ENCODE peak calls at places on chromosomes 16 and 17, in seven cellular contexts. L, Q, J, B, O, X and F are unnamed samples.

GRCh38 chr16:87945351-87946042 is 5.7 kb upstream of the BANP start:
- DNase-seq in O (peak; percentile 83), Q (no peak), L (peak; percentile 46), J (peak; percentile 68), X (peak; percentile 99), B (peak; percentile 43), F (peak; percentile 91)

GRCh38 chr16:55663770-55664677 is 8.2 kb downstream of the SLC6A2 start:
- DNase-seq in J (no peak), O (no peak), L (no peak), B (no peak), Q (no peak), X (peak; percentile 99), F (peak; percentile 54)

GRCh38 chr16:67517661-67518423 is 10.8 kb upstream of the RIPOR1 start:
- DNase-seq in J (no peak), Q (no peak), O (no peak), X (no peak), L (no peak), B (no peak), F (no peak)

GRCh38 chr17:35866356-35866950 is 2.2 kb downstream of the HEATR9 start:
- DNase-seq in Q (no peak), O (peak; percentile 16), J (no peak), X (no peak), L (no peak), B (peak; percentile 31), F (no peak)

GRCh38 chr17:74757502-74757901 is 9.1 kb downstream of the NHERF1 start:
- DNase-seq in J (no peak), O (no peak), L (no peak), Q (no peak), B (no peak), X (no peak), F (no peak)

GRCh38 chr16:66525396-66526180 is 24.3 kb downstream of the TK2 start:
- DNase-seq in X (peak; percentile 94), O (no peak), B (peak; percentile 37), Q (no peak), L (no peak), J (no peak), F (no peak)

GRCh38 chr17:48472485-48473281 is 42.7 kb upstream of the SKAP1 start:
- DNase-seq in X (peak; percentile 32), Q (no peak), J (peak; percentile 55), L (no peak), O (peak; percentile 94), B (peak; percentile 76), F (peak; percentile 83)

GRCh38 chr16:86604436-86605220 is 26.3 kb downstream of the FOXL1 start:
- DNase-seq in J (no peak), X (no peak), L (no peak), O (no peak), B (no peak), Q (no peak), F (no peak)

GRCh38 chr16:81686391-81687182 is 92.5 kb upstream of the PLCG2 start:
- DNase-seq in O (no peak), X (peak; percentile 67), B (no peak), L (no peak), J (no peak), Q (no peak), F (no peak)

GRCh38 chr17:79933863-79934652 is 94.8 kb upstream of the CBX4 start:
- DNase-seq in Q (no peak), L (no peak), X (no peak), J (no peak), O (peak; percentile 26), B (peak; percentile 33), F (no peak)

GRCh38 chr17:30334421-30334820 is 564 bp upstream of the TMIGD1 start:
- DNase-seq in L (no peak), Q (no peak), B (no peak), O (no peak), J (no peak), X (peak; percentile 7), F (no peak)

GRCh38 chr16:70715113-70715711 is 29.4 kb upstream of the MTSS2 start:
- DNase-seq in L (no peak), O (peak; percentile 98), B (peak; percentile 91), X (peak; percentile 39), J (no peak), Q (no peak), F (peak; percentile 69)

GRCh38 chr16:79970551-79971236 is 370.2 kb upstream of the MAF start:
- DNase-seq in Q (no peak), J (no peak), O (no peak), X (no peak), L (no peak), B (peak; percentile 8), F (peak; percentile 77)

GRCh38 chr17:40362696-40363479 is 1.6 kb downstream of the GJD3 start:
- DNase-seq in B (peak; percentile 77), X (peak; percentile 86), J (peak; percentile 95), Q (no peak), O (peak; percentile 70), L (peak; percentile 76), F (peak; percentile 91)

GRCh38 chr17:81401727-81402529 is 6.7 kb downstream of the BAHCC1 start:
- DNase-seq in J (peak; percentile 87), B (peak; percentile 81), X (no peak), Q (no peak), O (no peak), L (no peak), F (peak; percentile 85)

GRCh38 chr16:67936124-67936875 is at the start of gene PSMB10:
- DNase-seq in B (peak; percentile 91), J (no peak), X (peak; percentile 32), L (peak; percentile 37), Q (no peak), O (peak; percentile 72), F (peak; percentile 41)

GRCh38 chr16:79519448-79519847 is 81.1 kb downstream of the MAF start:
- DNase-seq in X (no peak), L (no peak), B (no peak), J (no peak), O (no peak), Q (no peak), F (no peak)

GRCh38 chr17:19757536-19758180 is 9.6 kb upstream of the ALDH3A1 start:
- DNase-seq in X (no peak), J (peak; percentile 23), O (no peak), L (no peak), Q (no peak), B (no peak), F (no peak)

DNA sequence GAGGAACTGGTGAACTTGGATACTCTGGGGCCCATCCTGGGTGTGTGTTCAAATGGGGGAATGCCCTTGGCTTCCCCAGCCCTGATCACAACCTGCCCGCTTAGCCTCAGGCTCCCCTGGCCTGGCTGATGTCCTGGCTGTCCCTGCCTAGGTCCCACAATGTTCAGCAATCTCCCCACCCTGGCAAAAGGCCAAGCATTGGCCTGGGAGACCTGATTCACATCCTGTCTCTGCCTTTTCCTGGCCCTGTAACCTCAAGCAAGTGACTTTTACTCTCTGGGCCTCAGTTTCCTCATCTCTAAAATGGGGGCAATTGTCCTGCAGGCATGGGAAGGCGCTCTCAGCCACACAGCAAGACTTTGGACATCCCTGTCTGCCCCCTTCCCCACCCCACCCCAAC is 14.4 kb downstream of the CPNE2 start:
- DNase-seq in L (no peak), Q (no peak), O (no peak), B (no peak), J (no peak), X (no peak), F (no peak)
- H3K4ac ChIP-seq in L (no peak overlapping the region), Q (peak overlapping the region; percentile 2), O (no peak overlapping the region), B (no peak overlapping the region), J (no peak overlapping the region), X (no peak overlapping the region), F (no peak overlapping the region)

DNA sequence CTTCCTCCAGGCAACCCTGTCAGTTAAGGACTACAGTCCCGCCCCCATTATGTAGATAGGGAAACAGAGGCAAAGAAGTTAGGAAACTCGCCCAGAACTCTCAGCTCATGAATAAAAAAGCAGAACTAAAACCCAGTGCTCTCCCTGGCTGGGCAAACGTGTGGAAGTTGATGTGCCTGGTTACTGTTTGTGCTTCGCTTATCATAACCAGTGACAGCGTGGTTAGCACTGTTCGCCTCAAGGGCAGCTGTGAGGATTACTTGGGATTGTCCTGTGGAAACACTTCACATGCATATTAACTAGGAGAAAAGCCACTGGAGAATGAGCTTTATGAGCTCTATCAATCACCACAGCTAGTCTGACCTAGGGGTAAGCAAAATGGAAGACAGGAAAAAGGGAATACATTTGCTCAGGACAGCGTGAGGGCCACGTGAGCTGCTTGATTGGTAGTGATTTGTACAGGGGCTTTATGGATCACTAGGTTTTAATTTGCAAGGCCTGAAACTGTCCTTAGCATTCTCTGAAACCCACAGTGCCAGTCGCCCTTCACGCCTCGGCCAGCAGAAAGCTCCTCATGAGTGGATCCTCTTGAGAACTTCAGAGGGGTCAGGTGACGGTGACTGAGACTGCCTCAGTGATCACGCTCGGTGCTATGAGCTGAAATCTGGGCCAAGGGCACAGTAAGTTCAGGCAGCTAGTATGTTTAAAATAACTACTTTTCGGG is 19.9 kb downstream of the CYB5D2 start:
- DNase-seq in Q (no peak), O (peak; percentile 13), X (peak; percentile 46), B (peak; percentile 78), L (no peak), J (no peak), F (no peak)
- H3K9ac ChIP-seq in Q (no peak overlapping the region), O (no peak overlapping the region), X (no peak overlapping the region), B (no peak overlapping the region), L (no peak overlapping the region), J (no peak overlapping the region), F (no peak overlapping the region)

DNA sequence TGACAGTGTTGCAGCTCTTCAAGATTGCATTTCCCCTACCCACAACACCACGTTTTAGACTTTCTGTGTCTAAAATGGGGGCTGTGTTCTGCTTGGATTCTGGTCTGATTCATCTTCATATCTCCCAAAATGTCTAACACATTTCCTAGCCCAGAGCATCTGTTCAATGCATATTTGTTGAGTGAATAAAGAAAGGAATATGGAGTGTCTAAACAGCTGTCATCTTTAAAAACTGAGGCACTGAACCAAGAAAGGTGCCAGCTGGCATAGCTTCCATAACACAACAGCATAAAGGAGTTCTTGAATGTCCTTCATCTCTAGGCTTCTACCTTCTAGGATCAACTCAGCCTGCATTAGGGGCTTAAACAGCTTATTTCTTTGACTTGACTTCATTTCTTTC is 67.4 kb downstream of the CDH11 start:
- DNase-seq in L (no peak), X (no peak), O (peak; percentile 31), J (no peak), Q (no peak), B (no peak), F (no peak)
- H3K4ac ChIP-seq in L (no peak overlapping the region), X (no peak overlapping the region), O (no peak overlapping the region), J (no peak overlapping the region), Q (no peak overlapping the region), B (no peak overlapping the region), F (no peak overlapping the region)

DNA sequence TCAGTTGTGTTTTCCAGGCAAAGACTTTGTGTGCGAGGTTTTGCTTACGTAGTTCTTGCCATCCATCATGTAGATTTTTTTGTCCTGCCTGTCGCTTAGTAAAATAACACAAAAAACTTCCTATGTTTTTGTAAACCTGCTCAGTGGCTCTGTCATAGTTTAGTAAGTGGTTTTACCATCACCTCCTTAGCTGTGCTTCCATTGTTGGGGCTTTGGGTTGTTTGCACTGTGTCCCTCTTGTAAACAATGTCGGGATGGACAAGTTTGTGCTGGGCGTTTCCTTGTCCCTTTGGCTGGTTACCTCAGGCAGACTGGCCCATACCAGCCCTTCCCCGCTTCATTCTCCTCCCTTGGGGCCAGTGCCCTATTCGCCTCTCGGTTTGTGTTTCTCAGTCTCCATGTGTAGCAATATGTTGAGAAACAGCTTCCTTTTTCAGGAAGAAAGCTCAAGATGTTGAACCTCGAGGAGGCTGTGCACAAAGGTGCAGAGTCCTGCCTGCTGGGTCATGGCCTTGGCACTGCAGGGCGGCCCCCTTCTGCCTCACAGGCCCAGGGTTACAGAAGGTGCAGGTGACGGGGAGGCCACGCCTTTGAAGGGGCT is 74.6 kb downstream of the KSR1 start:
- DNase-seq in J (no peak), X (peak; percentile 48), L (no peak), Q (no peak), B (peak; percentile 88), O (peak; percentile 64), F (no peak)
- H3K9ac ChIP-seq in J (no peak overlapping the region), X (no peak overlapping the region), L (no peak overlapping the region), Q (no peak overlapping the region), B (no peak overlapping the region), O (no peak overlapping the region), F (no peak overlapping the region)